ENCODE peak calls at places on chromosome 3, in ten cellular contexts. One of them, this sample, is unnamed.

GRCh38 chr3:167031364-167032049 is 348.6 kb downstream of the ZBBX start:
- DNase-seq in tibial nerve: no peak
- DNase-seq in heart left ventricle: no peak
- DNase-seq in gastrocnemius medialis: no peak
- DNase-seq in A549: no peak
- DNase-seq in HCT116: no peak
- DNase-seq in IMR-90: no peak
- DNase-seq in transverse colon: no peak
- DNase-seq in thyroid gland: no peak
- DNase-seq in prostate gland: no peak
- DNase-seq in this sample: no peak

GRCh38 chr3:120555661-120556509 is 40.3 kb upstream of the NDUFB4 start:
- DNase-seq in tibial nerve: no peak
- DNase-seq in heart left ventricle: peak; percentile 76
- DNase-seq in gastrocnemius medialis: no peak
- DNase-seq in A549: no peak
- DNase-seq in HCT116: no peak
- DNase-seq in IMR-90: no peak
- DNase-seq in transverse colon: peak; percentile 49
- DNase-seq in thyroid gland: no peak
- DNase-seq in prostate gland: peak; percentile 82
- DNase-seq in this sample: no peak

GRCh38 chr3:125125822-125126245 is 70.0 kb upstream of the HEG1 start:
- DNase-seq in tibial nerve: no peak
- DNase-seq in heart left ventricle: no peak
- DNase-seq in gastrocnemius medialis: no peak
- DNase-seq in A549: no peak
- DNase-seq in HCT116: no peak
- DNase-seq in IMR-90: peak; percentile 95
- DNase-seq in transverse colon: no peak
- DNase-seq in thyroid gland: no peak
- DNase-seq in prostate gland: no peak
- DNase-seq in this sample: no peak

GRCh38 chr3:128320551-128321340 is 145.9 kb downstream of the DNAJB8 start:
- DNase-seq in tibial nerve: no peak
- DNase-seq in heart left ventricle: no peak
- DNase-seq in gastrocnemius medialis: no peak
- DNase-seq in A549: no peak
- DNase-seq in HCT116: no peak
- DNase-seq in IMR-90: no peak
- DNase-seq in transverse colon: no peak
- DNase-seq in thyroid gland: no peak
- DNase-seq in prostate gland: no peak
- DNase-seq in this sample: no peak

GRCh38 chr3:110126065-110126464 is 788.7 kb upstream of the DPPA4 start:
- DNase-seq in tibial nerve: no peak
- DNase-seq in heart left ventricle: no peak
- DNase-seq in gastrocnemius medialis: no peak
- DNase-seq in A549: no peak
- DNase-seq in HCT116: no peak
- DNase-seq in IMR-90: peak; percentile 19
- DNase-seq in transverse colon: no peak
- DNase-seq in thyroid gland: no peak
- DNase-seq in prostate gland: no peak
- DNase-seq in this sample: no peak

GRCh38 chr3:104909188-104909587 is 457.5 kb upstream of the ALCAM start:
- DNase-seq in tibial nerve: no peak
- DNase-seq in heart left ventricle: no peak
- DNase-seq in gastrocnemius medialis: no peak
- DNase-seq in A549: no peak
- DNase-seq in HCT116: no peak
- DNase-seq in IMR-90: peak; percentile 92
- DNase-seq in transverse colon: no peak
- DNase-seq in thyroid gland: no peak
- DNase-seq in prostate gland: no peak
- DNase-seq in this sample: no peak

GRCh38 chr3:133939496-133939835 is 43.8 kb upstream of the RAB6B start:
- DNase-seq in tibial nerve: no peak
- DNase-seq in heart left ventricle: no peak
- DNase-seq in gastrocnemius medialis: no peak
- DNase-seq in A549: no peak
- DNase-seq in HCT116: no peak
- DNase-seq in IMR-90: no peak
- DNase-seq in transverse colon: no peak
- DNase-seq in thyroid gland: no peak
- DNase-seq in prostate gland: no peak
- DNase-seq in this sample: no peak

GRCh38 chr3:170423001-170423615 is 4.4 kb downstream of the CLDN11 start:
- DNase-seq in tibial nerve: peak; percentile 44
- DNase-seq in heart left ventricle: no peak
- DNase-seq in gastrocnemius medialis: no peak
- DNase-seq in A549: no peak
- DNase-seq in HCT116: no peak
- DNase-seq in IMR-90: no peak
- DNase-seq in transverse colon: no peak
- DNase-seq in thyroid gland: no peak
- DNase-seq in prostate gland: no peak
- DNase-seq in this sample: no peak

DNA sequence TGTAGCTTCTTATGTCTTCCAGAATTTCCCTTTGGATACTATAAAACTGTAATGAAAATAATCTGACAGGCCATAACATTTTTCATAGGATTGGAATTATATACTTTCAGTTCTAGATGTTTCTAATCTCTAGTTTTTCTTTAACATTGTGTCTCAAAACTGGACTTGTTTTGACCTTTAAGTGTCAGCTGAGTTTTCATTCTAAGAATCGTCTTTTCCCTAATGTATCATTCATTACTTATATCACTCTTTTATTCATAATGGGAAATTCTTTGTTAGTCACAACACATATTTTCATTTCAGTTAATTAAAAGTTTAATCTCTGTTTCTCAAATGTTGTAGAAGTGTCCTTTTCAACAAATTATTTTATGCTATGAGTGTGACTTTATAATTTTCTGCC is 11.9 kb downstream of the GPR171 start:
- DNase-seq in tibial nerve: no peak
- DNase-seq in heart left ventricle: no peak
- DNase-seq in gastrocnemius medialis: no peak
- DNase-seq in A549: no peak
- DNase-seq in HCT116: no peak
- DNase-seq in IMR-90: no peak
- DNase-seq in transverse colon: no peak
- DNase-seq in thyroid gland: no peak
- DNase-seq in prostate gland: no peak
- DNase-seq in this sample: no peak
- TF ChIP-seq POLR2A in tibial nerve: no peak
- TF ChIP-seq POLR2A in heart left ventricle: no peak
- TF ChIP-seq POLR2A in gastrocnemius medialis: no peak
- TF ChIP-seq POLR2A in A549: no peak
- TF ChIP-seq POLR2A in HCT116: no peak
- TF ChIP-seq POLR2A in IMR-90: no peak
- TF ChIP-seq POLR2A in transverse colon: no peak
- TF ChIP-seq POLR2A in thyroid gland: no peak
- TF ChIP-seq POLR2A in prostate gland: no peak
- TF ChIP-seq POLR2A in this sample: no peak

GRCh38 chr3:15779111-15779510 is 18.7 kb downstream of the ANKRD28 start:
- DNase-seq in tibial nerve: no peak
- DNase-seq in heart left ventricle: no peak
- DNase-seq in gastrocnemius medialis: no peak
- DNase-seq in A549: no peak
- DNase-seq in HCT116: no peak
- DNase-seq in IMR-90: no peak
- DNase-seq in transverse colon: no peak
- DNase-seq in thyroid gland: no peak
- DNase-seq in prostate gland: no peak
- DNase-seq in this sample: no peak

GRCh38 chr3:15781637-15782402 is 16.0 kb downstream of the ANKRD28 start:
- DNase-seq in tibial nerve: no peak
- DNase-seq in heart left ventricle: no peak
- DNase-seq in gastrocnemius medialis: no peak
- DNase-seq in A549: no peak
- DNase-seq in HCT116: no peak
- DNase-seq in IMR-90: no peak
- DNase-seq in transverse colon: no peak
- DNase-seq in thyroid gland: no peak
- DNase-seq in prostate gland: no peak
- DNase-seq in this sample: no peak

GRCh38 chr3:15782429-15782828 is 15.3 kb downstream of the ANKRD28 start:
- DNase-seq in tibial nerve: no peak
- DNase-seq in heart left ventricle: no peak
- DNase-seq in gastrocnemius medialis: no peak
- DNase-seq in A549: no peak
- DNase-seq in HCT116: no peak
- DNase-seq in IMR-90: no peak
- DNase-seq in transverse colon: no peak
- DNase-seq in thyroid gland: no peak
- DNase-seq in prostate gland: no peak
- DNase-seq in this sample: no peak

GRCh38 chr3:15781131-15781530 is 16.6 kb downstream of the ANKRD28 start:
- DNase-seq in tibial nerve: no peak
- DNase-seq in heart left ventricle: no peak
- DNase-seq in gastrocnemius medialis: no peak
- DNase-seq in A549: no peak
- DNase-seq in HCT116: no peak
- DNase-seq in IMR-90: no peak
- DNase-seq in transverse colon: no peak
- DNase-seq in thyroid gland: no peak
- DNase-seq in prostate gland: no peak
- DNase-seq in this sample: no peak

DNA sequence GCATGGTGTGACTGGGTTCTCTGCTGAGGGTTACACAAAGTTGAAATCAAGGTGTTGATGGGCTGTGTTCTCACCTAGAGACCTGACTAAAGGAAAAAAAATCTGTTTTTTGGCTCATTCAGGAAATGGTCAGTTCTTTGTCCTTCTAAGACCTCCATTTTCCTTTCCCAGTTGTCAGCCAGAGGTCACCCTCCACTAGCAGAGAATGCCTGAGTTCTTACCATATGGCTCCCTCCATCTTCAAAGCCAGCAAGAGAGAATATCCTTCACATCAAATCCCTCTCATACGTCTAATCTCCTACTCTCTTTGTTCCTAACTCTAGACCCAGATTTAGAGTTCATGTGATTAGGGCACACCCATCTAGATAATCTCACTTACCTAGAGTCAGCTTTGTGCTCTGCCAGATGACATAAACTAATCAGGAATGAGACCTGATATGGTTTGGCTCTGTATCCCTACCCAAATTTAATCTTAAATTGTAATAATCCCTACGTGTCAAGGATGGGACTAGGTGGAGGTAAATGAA is 19.4 kb downstream of the ANKRD28 start:
- DNase-seq in tibial nerve: no peak
- DNase-seq in heart left ventricle: no peak
- DNase-seq in gastrocnemius medialis: no peak
- DNase-seq in A549: no peak
- DNase-seq in HCT116: no peak
- DNase-seq in IMR-90: no peak
- DNase-seq in transverse colon: no peak
- DNase-seq in thyroid gland: no peak
- DNase-seq in prostate gland: no peak
- DNase-seq in this sample: no peak
- H3K4me1 ChIP-seq in tibial nerve: no peaks in the 10 kb centered on the region
- H3K4me1 ChIP-seq in heart left ventricle: no peaks in the 10 kb centered on the region
- H3K4me1 ChIP-seq in gastrocnemius medialis: peaks cover 32% of the 10 kb centered on the region
- H3K4me1 ChIP-seq in A549: peaks cover 80% of the 10 kb centered on the region
- H3K4me1 ChIP-seq in HCT116: no peaks in the 10 kb centered on the region
- H3K4me1 ChIP-seq in IMR-90: peaks cover 12% of the 10 kb centered on the region
- H3K4me1 ChIP-seq in transverse colon: peaks cover 9% of the 10 kb centered on the region
- H3K4me1 ChIP-seq in thyroid gland: peaks cover 11% of the 10 kb centered on the region
- H3K4me1 ChIP-seq in prostate gland: no peaks in the 10 kb centered on the region
- H3K4me1 ChIP-seq in this sample: no peaks in the 10 kb centered on the region

GRCh38 chr3:194556086-194557056 is 69.6 kb upstream of the ATP13A3 start:
- DNase-seq in tibial nerve: no peak
- DNase-seq in heart left ventricle: no peak
- DNase-seq in gastrocnemius medialis: no peak
- DNase-seq in A549: no peak
- DNase-seq in HCT116: no peak
- DNase-seq in IMR-90: peak; percentile 50
- DNase-seq in transverse colon: peak; percentile 17
- DNase-seq in thyroid gland: no peak
- DNase-seq in prostate gland: no peak
- DNase-seq in this sample: no peak
- TF ChIP-seq POLR2A in tibial nerve: no peak
- TF ChIP-seq POLR2A in heart left ventricle: no peak
- TF ChIP-seq POLR2A in gastrocnemius medialis: no peak
- TF ChIP-seq POLR2A in A549: no peak
- TF ChIP-seq POLR2A in HCT116: no peak
- TF ChIP-seq POLR2A in IMR-90: no peak
- TF ChIP-seq POLR2A in transverse colon: no peak
- TF ChIP-seq POLR2A in thyroid gland: no peak
- TF ChIP-seq POLR2A in prostate gland: no peak
- TF ChIP-seq POLR2A in this sample: no peak

GRCh38 chr3:20047341-20047779 is 7.1 kb downstream of the KAT2B start:
- DNase-seq in tibial nerve: no peak
- DNase-seq in heart left ventricle: no peak
- DNase-seq in gastrocnemius medialis: no peak
- DNase-seq in A549: no peak
- DNase-seq in HCT116: no peak
- DNase-seq in IMR-90: no peak
- DNase-seq in transverse colon: no peak
- DNase-seq in thyroid gland: no peak
- DNase-seq in prostate gland: no peak
- DNase-seq in this sample: no peak

GRCh38 chr3:20046556-20046955 is 6.3 kb downstream of the KAT2B start:
- DNase-seq in tibial nerve: no peak
- DNase-seq in heart left ventricle: no peak
- DNase-seq in gastrocnemius medialis: no peak
- DNase-seq in A549: no peak
- DNase-seq in HCT116: no peak
- DNase-seq in IMR-90: no peak
- DNase-seq in transverse colon: no peak
- DNase-seq in thyroid gland: no peak
- DNase-seq in prostate gland: no peak
- DNase-seq in this sample: no peak

GRCh38 chr3:20049275-20049674 is 9.0 kb downstream of the KAT2B start:
- DNase-seq in tibial nerve: no peak
- DNase-seq in heart left ventricle: no peak
- DNase-seq in gastrocnemius medialis: no peak
- DNase-seq in A549: no peak
- DNase-seq in HCT116: no peak
- DNase-seq in IMR-90: no peak
- DNase-seq in transverse colon: no peak
- DNase-seq in thyroid gland: no peak
- DNase-seq in prostate gland: no peak
- DNase-seq in this sample: no peak

GRCh38 chr3:20051123-20051806 is 11.0 kb downstream of the KAT2B start:
- DNase-seq in tibial nerve: no peak
- DNase-seq in heart left ventricle: no peak
- DNase-seq in gastrocnemius medialis: no peak
- DNase-seq in A549: no peak
- DNase-seq in HCT116: no peak
- DNase-seq in IMR-90: no peak
- DNase-seq in transverse colon: no peak
- DNase-seq in thyroid gland: no peak
- DNase-seq in prostate gland: no peak
- DNase-seq in this sample: no peak

DNA sequence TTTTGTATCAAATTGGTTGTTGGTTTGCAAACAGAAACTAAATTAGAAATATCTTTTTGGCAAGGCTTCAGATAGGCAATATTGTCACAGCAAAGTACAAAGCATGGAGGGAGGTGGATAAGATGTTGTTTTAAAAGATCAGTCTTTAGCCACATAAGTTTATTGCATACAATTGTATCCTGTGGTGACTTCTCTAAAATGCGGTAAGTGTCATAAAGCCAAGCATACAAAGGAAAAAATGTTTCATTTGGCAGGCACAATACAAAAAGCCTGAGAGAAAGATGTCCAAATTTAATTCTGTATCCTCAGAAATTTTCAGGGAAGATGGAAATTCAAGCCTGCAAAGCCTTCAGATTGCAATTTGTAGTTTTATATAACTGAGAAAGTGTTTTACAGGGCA is 7.7 kb downstream of the KAT2B start:
- DNase-seq in tibial nerve: no peak
- DNase-seq in heart left ventricle: no peak
- DNase-seq in gastrocnemius medialis: no peak
- DNase-seq in A549: no peak
- DNase-seq in HCT116: no peak
- DNase-seq in IMR-90: no peak
- DNase-seq in transverse colon: no peak
- DNase-seq in thyroid gland: no peak
- DNase-seq in prostate gland: no peak
- DNase-seq in this sample: no peak
- H3K4me1 ChIP-seq in tibial nerve: no peaks in the 10 kb centered on the region
- H3K4me1 ChIP-seq in heart left ventricle: peaks cover 9% of the 10 kb centered on the region
- H3K4me1 ChIP-seq in gastrocnemius medialis: peaks cover 18% of the 10 kb centered on the region
- H3K4me1 ChIP-seq in A549: peaks cover 10% of the 10 kb centered on the region
- H3K4me1 ChIP-seq in HCT116: no peaks in the 10 kb centered on the region
- H3K4me1 ChIP-seq in IMR-90: no peaks in the 10 kb centered on the region
- H3K4me1 ChIP-seq in transverse colon: peaks cover 21% of the 10 kb centered on the region
- H3K4me1 ChIP-seq in thyroid gland: peaks cover 45% of the 10 kb centered on the region
- H3K4me1 ChIP-seq in prostate gland: no peaks in the 10 kb centered on the region
- H3K4me1 ChIP-seq in this sample: no peaks in the 10 kb centered on the region